ENCODE peak calls at places on chromosomes 13 and 19, in seven cellular contexts. N is IMR-90; D is AG04450; O is AG10803; C is naive thymus-derived CD8-positive, alpha-beta T cell; M is RWPE1; J is PC-3. P is an unnamed sample.
A peak's percentile ranks its signal among the peaks of the same experiment; 100 is the strongest.

GRCh38 chr13:88103824-88104223 is 432.7 kb downstream of the SLITRK5 start:
- DNase-seq in N (no peak), D (no peak), O (no peak), C (no peak), M (no peak), J (no peak), P (no peak)

GRCh38 chr13:75432811-75433244 is 49.1 kb downstream of the TBC1D4 start:
- DNase-seq in N (no peak), D (no peak), O (no peak), C (no peak), M (no peak), J (peak; percentile 77), P (no peak)

GRCh38 chr19:2064788-2065524 is 13.9 kb upstream of the MKNK2 start:
- DNase-seq in N (no peak), D (no peak), O (peak; percentile 49), C (no peak), M (no peak), J (no peak), P (no peak)

GRCh38 chr19:34017024-34017423 is 155.3 kb upstream of the LSM14A start:
- DNase-seq in N (no peak), D (no peak), O (no peak), C (no peak), M (no peak), J (peak; percentile 19), P (no peak)

GRCh38 chr13:75124415-75124814 is 357.6 kb downstream of the TBC1D4 start:
- DNase-seq in N (no peak), D (no peak), O (no peak), C (no peak), M (no peak), J (no peak), P (no peak)

GRCh38 chr13:78299832-78300623 is 303.3 kb downstream of the POU4F1 start:
- DNase-seq in N (no peak), D (no peak), O (no peak), C (no peak), M (no peak), J (no peak), P (no peak)

GRCh38 chr13:26219726-26220125 is 2.4 kb downstream of the RNF6 start:
- DNase-seq in N (peak; percentile 29), D (no peak), O (peak; percentile 57), C (no peak), M (no peak), J (peak; percentile 11), P (no peak)

GRCh38 chr13:112128052-112128610 is 61.2 kb downstream of the SOX1 start:
- DNase-seq in N (no peak), D (no peak), O (no peak), C (no peak), M (no peak), J (no peak), P (no peak)

GRCh38 chr19:50427997-50428425 is 4.7 kb upstream of the MYBPC2 start:
- DNase-seq in N (peak; percentile 69), D (peak; percentile 11), O (peak; percentile 69), C (peak; percentile 53), M (peak; percentile 17), J (no peak), P (no peak)

GRCh38 chr13:38409771-38410170 is 60.1 kb downstream of the UFM1 start:
- DNase-seq in N (no peak), D (no peak), O (no peak), C (no peak), M (peak; percentile 55), J (peak; percentile 90), P (no peak)

GRCh38 chr13:104015646-104016396 is 949.6 kb upstream of the SLC10A2 start:
- DNase-seq in N (peak; percentile 83), D (peak; percentile 44), O (no peak), C (no peak), M (no peak), J (no peak), P (no peak)

GRCh38 chr19:47111081-47111589 is 2.4 kb downstream of the ZC3H4 start:
- DNase-seq in N (no peak), D (no peak), O (no peak), C (peak; percentile 53), M (no peak), J (no peak), P (no peak)

GRCh38 chr13:51552027-51552426 is 32.2 kb upstream of the WDFY2 start:
- DNase-seq in N (no peak), D (no peak), O (no peak), C (no peak), M (no peak), J (no peak), P (no peak)

GRCh38 chr19:46692918-46693722 is 23.8 kb downstream of the PRKD2 start:
- DNase-seq in N (no peak), D (no peak), O (no peak), C (no peak), M (no peak), J (peak; percentile 30), P (no peak)

P was measured in HTR-8/SVneo.